ENCODE peak calls at places on chromosomes 11 and 22, in seven cellular contexts. V, U, H, Q, T, W and O are unnamed samples.

GRCh38 chr11:69982675-69983570 is 95.2 kb upstream of the ANO1 start:
- DNase-seq in V (no peak), U (no peak), H (no peak), Q (no peak), T (no peak), W (peak; percentile 48), O (no peak)

GRCh38 chr22:27719033-27719341 is 82.6 kb downstream of the MN1 start:
- DNase-seq in V (no peak), U (no peak), H (no peak), Q (no peak), T (no peak), W (no peak), O (no peak)

GRCh38 chr11:40797981-40798380 is 661.5 kb downstream of the LRRC4C start:
- DNase-seq in V (no peak), U (no peak), H (no peak), Q (no peak), T (no peak), W (no peak), O (no peak)

GRCh38 chr22:36756746-36757607 is 18.9 kb downstream of the IFT27 start:
- DNase-seq in V (no peak), U (no peak), H (no peak), Q (no peak), T (no peak), W (peak; percentile 43), O (no peak)

GRCh38 chr11:57432714-57433163 is 5.8 kb upstream of the SLC43A3 start:
- DNase-seq in V (no peak), U (no peak), H (peak; percentile 80), Q (no peak), T (no peak), W (no peak), O (peak; percentile 61)

GRCh38 chr11:73859671-73860070 is 17.0 kb downstream of the COA4 start:
- DNase-seq in V (no peak), U (no peak), H (no peak), Q (no peak), T (no peak), W (no peak), O (peak; percentile 25)

GRCh38 chr11:12482839-12483238 is 105.5 kb downstream of the PARVA start:
- DNase-seq in V (peak; percentile 73), U (no peak), H (no peak), Q (no peak), T (no peak), W (no peak), O (no peak)

GRCh38 chr11:128195057-128195751 is 392.2 kb downstream of the ETS1 start:
- DNase-seq in V (no peak), U (no peak), H (no peak), Q (no peak), T (no peak), W (no peak), O (no peak)

GRCh38 chr22:19423906-19424500 is 7.5 kb downstream of the HIRA start:
- DNase-seq in V (no peak), U (no peak), H (no peak), Q (no peak), T (no peak), W (no peak), O (no peak)

GRCh38 chr11:117828641-117829368 is 4.3 kb upstream of the FXYD2 start:
- DNase-seq in V (no peak), U (no peak), H (peak; percentile 30), Q (peak; percentile 87), T (peak; percentile 81), W (peak; percentile 58), O (no peak)

GRCh38 chr22:42769574-42770447 is 49.1 kb upstream of the A4GALT start:
- DNase-seq in V (no peak), U (no peak), H (peak; percentile 81), Q (no peak), T (peak; percentile 83), W (peak; percentile 57), O (no peak)

GRCh38 chr11:31509017-31509411 is 408 bp downstream of the IMMP1L start:
- DNase-seq in V (no peak), U (peak; percentile 47), H (no peak), Q (no peak), T (no peak), W (no peak), O (no peak)

GRCh38 chr22:49502126-49502826 is 325.4 kb downstream of the BRD1 start:
- DNase-seq in V (no peak), U (no peak), H (no peak), Q (no peak), T (no peak), W (no peak), O (no peak)

GRCh38 chr11:118175031-118175531 is 1.4 kb downstream of the SCN2B start:
- DNase-seq in V (no peak), U (no peak), H (no peak), Q (no peak), T (no peak), W (no peak), O (no peak)

GRCh38 chr22:41048791-41049717 is 43.3 kb upstream of the EP300 start:
- DNase-seq in V (no peak), U (no peak), H (peak; percentile 63), Q (no peak), T (peak; percentile 88), W (peak; percentile 78), O (no peak)

GRCh38 chr11:72826942-72827480 is 12.8 kb downstream of the ATG16L2 start:
- DNase-seq in V (no peak), U (no peak), H (no peak), Q (no peak), T (no peak), W (no peak), O (no peak)

GRCh38 chr11:131688056-131688693 is 317.8 kb downstream of the NTM start:
- DNase-seq in V (no peak), U (peak; percentile 44), H (peak; percentile 56), Q (no peak), T (peak; percentile 82), W (peak; percentile 98), O (no peak)

GRCh38 chr11:33135216-33135615 is 26.1 kb downstream of the CSTF3 start:
- DNase-seq in V (no peak), U (no peak), H (peak; percentile 75), Q (no peak), T (no peak), W (no peak), O (no peak)

GRCh38 chr22:37801946-37802309 is 5.8 kb upstream of the GCAT start:
- DNase-seq in V (no peak), U (peak; percentile 53), H (no peak), Q (no peak), T (no peak), W (no peak), O (peak; percentile 33)

GRCh38 chr11:10564692-10565318 is 3.7 kb downstream of the LYVE1 start:
- DNase-seq in V (no peak), U (no peak), H (peak; percentile 18), Q (no peak), T (no peak), W (no peak), O (no peak)

GRCh38 chr11:2300936-2301630 is 635 bp downstream of the C11orf21 start:
- DNase-seq in V (no peak), U (no peak), H (no peak), Q (no peak), T (peak; percentile 69), W (peak; percentile 63), O (no peak)

GRCh38 chr11:20057055-20057943 is 103.0 kb downstream of the DBX1 start:
- DNase-seq in V (no peak), U (peak; percentile 95), H (no peak), Q (no peak), T (no peak), W (no peak), O (no peak)

GRCh38 chr22:37140686-37141323 is 8.9 kb downstream of the IL2RB start:
- DNase-seq in V (no peak), U (no peak), H (no peak), Q (no peak), T (no peak), W (no peak), O (no peak)

GRCh38 chr11:119483341-119483880 is 60.4 kb upstream of the THY1 start:
- DNase-seq in V (no peak), U (no peak), H (no peak), Q (no peak), T (no peak), W (peak; percentile 27), O (no peak)